ENCODE peak calls at places on chromosomes 12 and 14, in five cellular contexts. M is HTR-8/SVneo, I is neural progenitor cell, S is right lobe of liver, V is adrenal gland. L is an unnamed sample.

GRCh38 chr12:81162725-81163124 is 84.8 kb downstream of the ACSS3 start:
- DNase-seq in S (no peak), M (no peak), V (no peak), I (no peak), L (no peak)

GRCh38 chr14:92564361-92565039 is 50.9 kb downstream of the RIN3 start:
- DNase-seq in V (peak; percentile 52), M (no peak), I (no peak), S (no peak), L (no peak)

GRCh38 chr12:42790761-42791151 is 201.2 kb upstream of the PRICKLE1 start:
- DNase-seq in I (no peak), S (no peak), V (peak; percentile 9), M (peak; percentile 68), L (peak; percentile 76)

GRCh38 chr12:44812062-44812461 is 64.1 kb downstream of the NELL2 start:
- DNase-seq in V (no peak), S (no peak), I (no peak), M (no peak), L (no peak)

GRCh38 chr12:3964404-3964803 is 91.2 kb upstream of the PARP11 start:
- DNase-seq in I (peak; percentile 74), V (no peak), M (peak; percentile 59), S (no peak), L (no peak)

GRCh38 chr12:131831021-131831571 is 2.9 kb downstream of the MMP17 start:
- DNase-seq in M (no peak), V (no peak), I (no peak), S (peak; percentile 49), L (no peak)

GRCh38 chr12:107515446-107515958 is 170.1 kb upstream of the PWP1 start:
- DNase-seq in S (no peak), I (no peak), V (peak; percentile 25), M (peak; percentile 60), L (peak; percentile 96)

GRCh38 chr12:108650083-108650482 is 16.4 kb upstream of the SELPLG start:
- DNase-seq in S (no peak), M (no peak), V (no peak), I (no peak), L (no peak)

GRCh38 chr12:54060975-54061778 is 7.5 kb downstream of the HOXC4 start:
- DNase-seq in V (no peak), I (no peak), S (no peak), M (no peak), L (no peak)

L was measured in PC-9.